ENCODE peak calls at places on chromosomes 11 and 22, in eight cellular contexts. M is NCI-H524, A is astrocyte of the spinal cord, C is head of caudate nucleus, R is NCI-H2227 treated with DMSO at 0.1 percent for 48 hours, W is thoracic aorta, F is NCI-H1105, U is GM04503. S is an unnamed sample.

GRCh38 chr11:75557649-75558494 is 4.2 kb upstream of the SERPINH1 start:
- DNase-seq in M (no peak), A (peak; percentile 88), C (no peak), R (no peak), W (no peak), F (no peak), U (peak; percentile 85), S (peak; percentile 73)

GRCh38 chr11:109309153-109309552 is 112.8 kb upstream of the C11orf87 start:
- DNase-seq in M (no peak), A (peak; percentile 52), C (no peak), R (no peak), W (no peak), F (peak; percentile 62), U (no peak), S (peak; percentile 55)

GRCh38 chr11:64859542-64860414 is 15.3 kb upstream of the CDC42BPG start:
- DNase-seq in M (no peak), A (no peak), C (no peak), R (no peak), W (no peak), F (no peak), U (no peak), S (no peak)

GRCh38 chr11:86818466-86819282 is 18.3 kb downstream of the PRSS23 start:
- DNase-seq in M (no peak), A (peak; percentile 85), C (no peak), R (peak; percentile 49), W (no peak), F (peak; percentile 54), U (no peak), S (peak; percentile 72)

GRCh38 chr11:73760066-73760679 is 701 bp downstream of the RAB6A start:
- DNase-seq in M (no peak), A (peak; percentile 46), C (peak; percentile 21), R (no peak), W (peak; percentile 6), F (no peak), U (no peak), S (peak; percentile 7)

GRCh38 chr11:79536155-79536917 is 95.5 kb upstream of the TENM4 start:
- DNase-seq in M (no peak), A (no peak), C (no peak), R (no peak), W (no peak), F (no peak), U (no peak), S (peak; percentile 4)

GRCh38 chr11:26231252-26231661 is 100.7 kb upstream of the ANO3 start:
- DNase-seq in M (no peak), A (peak; percentile 87), C (no peak), R (no peak), W (no peak), F (no peak), U (peak; percentile 58), S (peak; percentile 90)

GRCh38 chr11:78715639-78716311 is 141.1 kb upstream of the NARS2 start:
- DNase-seq in M (peak; percentile 21), A (peak; percentile 90), C (peak; percentile 74), R (peak; percentile 44), W (peak; percentile 15), F (peak; percentile 78), U (no peak), S (peak; percentile 98)

GRCh38 chr11:59545179-59546020 is 34.1 kb downstream of the OR4D9 start:
- DNase-seq in M (no peak), A (peak; percentile 69), C (no peak), R (no peak), W (no peak), F (no peak), U (no peak), S (peak; percentile 98)

GRCh38 chr11:102177974-102178631 is 67.9 kb downstream of the YAP1 start:
- DNase-seq in M (no peak), A (peak; percentile 90), C (no peak), R (no peak), W (no peak), F (no peak), U (peak; percentile 75), S (peak; percentile 93)

GRCh38 chr11:35968386-35969088 is 24.7 kb downstream of the LDLRAD3 start:
- DNase-seq in M (peak; percentile 78), A (no peak), C (no peak), R (no peak), W (no peak), F (no peak), U (no peak), S (no peak)

GRCh38 chr22:48670317-48670716 is 1157.4 kb downstream of the BRD1 start:
- DNase-seq in M (no peak), A (no peak), C (no peak), R (no peak), W (no peak), F (no peak), U (no peak), S (no peak)

GRCh38 chr22:41642711-41643110 is 21.6 kb downstream of the XRCC6 start:
- DNase-seq in M (no peak), A (no peak), C (no peak), R (no peak), W (no peak), F (no peak), U (no peak), S (no peak)

GRCh38 chr11:84714316-84714780 is 912.8 kb downstream of the DLG2 start:
- DNase-seq in M (peak; percentile 7), A (peak; percentile 34), C (peak; percentile 22), R (no peak), W (no peak), F (no peak), U (no peak), S (peak; percentile 73)

GRCh38 chr22:24027389-24027980 is 16.4 kb downstream of the CABIN1 start:
- DNase-seq in M (no peak), A (no peak), C (no peak), R (no peak), W (no peak), F (no peak), U (no peak), S (no peak)

GRCh38 chr11:48058064-48058463 is 77.7 kb downstream of the PTPRJ start:
- DNase-seq in M (no peak), A (no peak), C (no peak), R (no peak), W (no peak), F (no peak), U (no peak), S (no peak)

GRCh38 chr11:69640995-69641581 is at the start of gene CCND1:
- DNase-seq in M (peak; percentile 54), A (peak; percentile 93), C (peak; percentile 46), R (no peak), W (peak; percentile 34), F (peak; percentile 41), U (peak; percentile 70), S (peak; percentile 88)

S was measured in HT1080.